ENCODE peak calls at places on chromosomes 4 and X, in eight cellular contexts. B, M, O, F, D, A, N and I are unnamed samples.

GRCh38 chrX:134999469-134999868 is 8.7 kb downstream of the SMIM10 start:
- DNase-seq in O (no peak), N (no peak), A (no peak), D (no peak), F (no peak), M (peak), B (no peak), I (no peak)

GRCh38 chr4:48804584-48805301 is 24.7 kb upstream of the FRYL start:
- DNase-seq in B (no peak), M (no peak), A (no peak), F (no peak), O (no peak), D (no peak), N (no peak), I (no peak)

GRCh38 chr4:10526431-10527222 is 69.4 kb upstream of the ZNF518B start:
- DNase-seq in F (no peak), D (no peak), N (no peak), A (no peak), B (no peak), O (no peak), M (no peak), I (no peak)

GRCh38 chr4:136742330-136742729 is 790.0 kb downstream of the PCDH18 start:
- DNase-seq in M (no peak), D (no peak), F (no peak), A (no peak), B (no peak), N (no peak), O (no peak), I (no peak)

GRCh38 chrX:13346646-13347045 is 26.8 kb upstream of the ATXN3L start:
- DNase-seq in D (no peak), N (no peak), F (no peak), B (no peak), M (no peak), A (no peak), O (no peak), I (no peak)

GRCh38 chr4:156941940-156942548 is 29.6 kb downstream of the PDGFC start:
- DNase-seq in D (peak), O (no peak), B (no peak), M (no peak), A (peak), N (no peak), F (no peak), I (no peak)

GRCh38 chrX:53155512-53156206 is 61.7 kb downstream of the KANTR start:
- DNase-seq in D (no peak), O (no peak), M (no peak), A (no peak), F (no peak), N (no peak), B (no peak), I (no peak)

GRCh38 chr4:37243722-37244582 is 591 bp upstream of the NWD2 start:
- DNase-seq in B (no peak), M (no peak), D (no peak), O (no peak), A (no peak), F (no peak), N (no peak), I (no peak)

GRCh38 chrX:150935466-150935865 is 37.0 kb upstream of the CD99L2 start:
- DNase-seq in M (no peak), F (no peak), B (no peak), D (no peak), N (no peak), A (no peak), O (no peak), I (peak)

GRCh38 chrX:154379569-154379951 is 465 bp downstream of the EMD start:
- DNase-seq in D (no peak), A (no peak), F (no peak), B (no peak), M (no peak), O (no peak), N (no peak), I (no peak)

GRCh38 chrX:134982748-134983147 is 8.0 kb upstream of the SMIM10 start:
- DNase-seq in B (no peak), A (no peak), M (no peak), F (no peak), N (no peak), O (no peak), D (no peak), I (no peak)

GRCh38 chr4:173205656-173206055 is 37.0 kb downstream of the GALNT7 start:
- DNase-seq in M (no peak), B (no peak), F (no peak), O (no peak), D (no peak), N (no peak), A (no peak), I (no peak)

GRCh38 chr4:126533176-126533575 is 1099.6 kb upstream of the INTU start:
- DNase-seq in F (no peak), A (no peak), M (no peak), D (no peak), B (no peak), N (no peak), O (no peak), I (no peak)

GRCh38 chr4:170139764-170140163 is 50.0 kb upstream of the AADAT start:
- DNase-seq in A (no peak), M (no peak), D (no peak), B (no peak), F (no peak), N (no peak), O (no peak), I (no peak)

GRCh38 chrX:15418041-15418706 is 34.0 kb upstream of the VEGFD start:
- DNase-seq in A (no peak), F (no peak), O (no peak), M (no peak), D (no peak), B (no peak), N (no peak), I (no peak)